ENCODE peak calls at places on chromosomes 5 and 9, in five cellular contexts. B is gastrocnemius medialis; R is naive thymus-derived CD4-positive, alpha-beta T cell; D is lung; L is lower lobe of right lung. K is an unnamed sample.
A peak's percentile ranks its signal among the peaks of the same experiment; 100 is the strongest.

GRCh38 chr5:82812575-82812974 is 264.6 kb downstream of the TMEM167A start:
- DNase-seq in R (no peak), B (no peak), L (no peak), D (no peak), K (no peak)

GRCh38 chr5:145245354-145245753 is 589.8 kb downstream of the PRELID2 start:
- DNase-seq in D (no peak), L (no peak), R (no peak), B (no peak), K (no peak)

GRCh38 chr5:104363567-104363966 is 801.0 kb upstream of the NUDT12 start:
- DNase-seq in R (no peak), L (no peak), D (no peak), B (no peak), K (no peak)

GRCh38 chr5:118326496-118327045 is 661.8 kb downstream of the DTWD2 start:
- DNase-seq in D (no peak), R (no peak), L (no peak), B (no peak), K (no peak)

GRCh38 chr5:143054480-143054941 is 284.3 kb downstream of the ARHGAP26 start:
- DNase-seq in R (no peak), D (no peak), L (no peak), B (no peak), K (no peak)

GRCh38 chr9:104009853-104010252 is 84.3 kb upstream of the SMC2 start:
- DNase-seq in B (no peak), R (no peak), L (no peak), D (no peak), K (no peak)

GRCh38 chr9:18569941-18570630 is 96.1 kb downstream of the ADAMTSL1 start:
- DNase-seq in L (no peak), B (no peak), R (no peak), D (no peak), K (no peak)

GRCh38 chr5:172834570-172835245 is 657 bp downstream of the ERGIC1 start:
- DNase-seq in R (no peak), D (no peak), B (no peak), L (no peak), K (no peak)

GRCh38 chr9:95511232-95511951 is 5.4 kb downstream of the PTCH1 start:
- DNase-seq in R (no peak), D (peak; percentile 81), B (peak; percentile 40), L (peak; percentile 66), K (peak; percentile 40)

GRCh38 chr9:133635098-133635497 is 1.1 kb upstream of the DBH start:
- DNase-seq in L (no peak), B (no peak), R (no peak), D (no peak), K (no peak)

GRCh38 chr5:92402045-92402444 is 1018.9 kb upstream of the ARRDC3 start:
- DNase-seq in R (no peak), D (no peak), L (no peak), B (no peak), K (no peak)

GRCh38 chr9:4435197-4435596 is 55.1 kb upstream of the SLC1A1 start:
- DNase-seq in L (no peak), B (no peak), D (no peak), R (no peak), K (no peak)

GRCh38 chr5:38011641-38012188 is 171.9 kb upstream of the GDNF start:
- DNase-seq in R (no peak), B (no peak), L (no peak), D (no peak), K (no peak)
- H3K27me3 ChIP-seq in R (no peaks in the 10 kb centered on the region), B (no peaks in the 10 kb centered on the region), L (no peaks in the 10 kb centered on the region), D (no peaks in the 10 kb centered on the region), K (no peaks in the 10 kb centered on the region)

GRCh38 chr5:123881791-123882244 is 369.8 kb downstream of the CSNK1G3 start:
- DNase-seq in R (no peak), D (no peak), L (no peak), B (no peak), K (no peak)
- H3K4me3 ChIP-seq in R (no peak overlapping the region), D (no peak overlapping the region), L (no peak overlapping the region), B (no peak overlapping the region), K (no peak overlapping the region)

GRCh38 chr9:89879276-89879675 is 274.5 kb downstream of the GADD45G start:
- DNase-seq in L (peak; percentile 11), B (peak; percentile 33), D (no peak), R (no peak), K (no peak)
- H3K4me1 ChIP-seq in L (peaks cover 18% of the 10 kb centered on the region), B (peaks cover 53% of the 10 kb centered on the region), D (peaks cover 27% of the 10 kb centered on the region), R (no peaks in the 10 kb centered on the region), K (no peaks in the 10 kb centered on the region)

GRCh38 chr5:171330011-171330410 is 21.0 kb downstream of the TLX3 start:
- DNase-seq in R (no peak), L (no peak), B (no peak), D (no peak), K (no peak)
- H3K27me3 ChIP-seq in R (no peaks in the 10 kb centered on the region), L (peaks cover 43% of the 10 kb centered on the region), B (peaks cover 42% of the 10 kb centered on the region), D (peaks cover 4% of the 10 kb centered on the region), K (no peaks in the 10 kb centered on the region)

GRCh38 chr9:21688108-21689102 is 114.0 kb upstream of the MTAP start:
- DNase-seq in R (no peak), L (no peak), D (no peak), B (peak; percentile 36), K (no peak)
- H3K4me3 ChIP-seq in R (no peak overlapping the region), L (no peak overlapping the region), D (no peak overlapping the region), B (no peak overlapping the region), K (no peak overlapping the region)

DNA sequence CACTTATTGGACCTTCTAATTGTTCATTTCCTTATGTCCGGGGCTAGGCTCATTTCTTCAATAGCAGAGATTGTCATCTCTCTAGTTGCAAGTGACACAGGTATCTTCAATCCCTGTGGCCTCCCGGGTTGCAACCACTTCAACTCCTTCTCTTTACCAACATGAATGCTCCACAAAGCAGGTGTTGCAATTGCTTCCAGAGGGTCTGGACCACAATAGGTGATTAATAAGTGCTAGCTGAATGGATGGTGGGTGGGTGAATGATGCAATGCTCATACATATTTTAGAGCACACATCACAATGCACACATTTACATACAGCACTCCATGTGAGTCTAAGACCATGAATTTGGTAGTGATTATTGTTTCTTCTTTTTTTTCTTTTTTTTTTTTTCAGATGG is 2.6 kb downstream of the CEMIP2 start:
- DNase-seq in R (no peak), D (no peak), B (no peak), L (no peak), K (no peak)
- H3K4me1 ChIP-seq in R (peaks cover 60% of the 10 kb centered on the region), D (peaks cover 5% of the 10 kb centered on the region), B (peaks cover 51% of the 10 kb centered on the region), L (peaks cover 72% of the 10 kb centered on the region), K (peaks cover 66% of the 10 kb centered on the region)

GRCh38 chr5:122030251-122030650 is 47.8 kb downstream of the LOX start:
- DNase-seq in D (no peak), B (no peak), L (no peak), R (no peak), K (no peak)

DNA sequence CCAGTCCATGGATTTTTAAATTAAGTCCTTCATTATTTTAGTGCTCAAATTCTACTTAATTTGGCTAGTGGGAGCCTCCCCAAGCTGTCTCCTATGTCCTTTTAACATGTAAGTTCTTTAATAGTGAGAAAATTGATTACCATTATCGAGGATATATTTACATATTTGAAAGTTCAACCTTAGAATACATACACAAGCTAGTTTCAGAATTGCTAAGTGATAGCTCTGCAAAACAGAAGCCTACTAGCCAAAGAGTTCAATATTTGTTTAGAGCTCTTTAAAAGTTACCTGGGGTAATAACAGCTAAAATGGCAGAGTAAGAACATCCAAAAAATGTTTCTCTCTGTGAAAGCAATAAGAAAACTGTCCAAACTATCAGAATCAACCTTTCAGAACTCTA is 48.2 kb downstream of the LOX start:
- DNase-seq in R (no peak), D (no peak), L (no peak), B (no peak), K (no peak)
- H3K27me3 ChIP-seq in R (no peaks in the 10 kb centered on the region), D (no peaks in the 10 kb centered on the region), L (no peaks in the 10 kb centered on the region), B (no peaks in the 10 kb centered on the region), K (no peaks in the 10 kb centered on the region)

DNA sequence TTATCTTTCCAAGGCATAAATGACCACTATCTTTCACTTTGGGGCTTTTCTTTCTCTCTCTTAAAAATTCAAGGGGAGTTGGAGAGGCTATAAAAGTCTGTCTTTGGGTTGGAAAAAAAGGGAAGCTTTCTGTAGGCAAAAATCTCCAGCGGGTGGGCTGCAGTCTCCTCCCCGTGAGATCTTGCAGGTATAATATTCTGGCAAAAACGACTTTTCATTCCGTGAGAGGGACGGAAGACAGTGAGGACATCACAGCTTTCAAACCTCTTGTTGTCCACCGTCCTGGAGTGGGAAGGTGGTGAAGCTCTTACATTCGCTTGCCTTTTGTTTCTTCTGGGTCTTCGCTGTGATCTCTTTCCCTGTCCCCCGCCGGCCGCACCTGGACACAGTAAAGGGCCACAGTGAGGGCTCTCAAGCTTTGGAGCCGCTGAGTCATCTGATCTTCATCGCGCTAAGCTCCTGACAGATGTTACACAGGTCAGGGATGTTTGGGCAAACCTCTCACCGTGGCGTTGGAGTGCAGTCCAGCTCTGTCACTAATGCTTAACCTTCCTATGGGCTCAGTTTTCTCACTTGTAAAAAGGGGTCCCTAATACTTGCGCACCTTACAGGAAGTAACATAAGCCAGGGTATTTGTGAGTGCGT is 61.9 kb upstream of the MEGF10 start:
- DNase-seq in L (no peak), R (no peak), D (no peak), B (no peak), K (no peak)
- H3K4me3 ChIP-seq in L (peak overlapping the region; percentile 65), R (peak overlapping the region; percentile 66), D (peak overlapping the region; percentile 54), B (peak overlapping the region; percentile 59), K (peak overlapping the region; percentile 59)

GRCh38 chr9:70405808-70406445 is 8.5 kb downstream of the KLF9 start:
- DNase-seq in D (no peak), L (no peak), B (no peak), R (no peak), K (no peak)
- H3K4me1 ChIP-seq in D (peaks cover 26% of the 10 kb centered on the region), L (peaks cover 98% of the 10 kb centered on the region), B (peaks cover 93% of the 10 kb centered on the region), R (peaks cover 64% of the 10 kb centered on the region), K (peaks cover 65% of the 10 kb centered on the region)